ENCODE peak calls at places on chromosome 14, in five cellular contexts. P is kidney epithelial cell; Z is fibroblast of lung; J is astrocyte; B is CD8-positive, alpha-beta T cell. A is an unnamed sample.

GRCh38 chr14:31768355-31768754 is 207.2 kb downstream of the NUBPL start:
- DNase-seq in B (no peak), P (no peak), J (no peak), Z (no peak), A (no peak)

GRCh38 chr14:100108042-100108825 is 43.0 kb downstream of the EVL start:
- DNase-seq in J (peak), B (peak), Z (peak), P (peak), A (peak)

GRCh38 chr14:90521121-90521929 is 124.5 kb downstream of the CALM1 start:
- DNase-seq in B (no peak), J (peak), Z (peak), P (no peak), A (no peak)

GRCh38 chr14:73264896-73265720 is 27.8 kb downstream of the PAPLN start:
- DNase-seq in J (no peak), B (no peak), P (no peak), Z (no peak), A (no peak)

GRCh38 chr14:71138236-71139057 is 231.2 kb downstream of the PCNX1 start:
- DNase-seq in B (no peak), Z (peak), P (no peak), J (peak), A (no peak)

GRCh38 chr14:76280221-76280620 is 95.7 kb upstream of the ESRRB start:
- DNase-seq in P (no peak), B (no peak), Z (no peak), J (no peak), A (no peak)

GRCh38 chr14:54579606-54580005 is 12.7 kb downstream of the SAMD4A start:
- DNase-seq in J (peak), B (no peak), P (no peak), Z (peak), A (no peak)

GRCh38 chr14:73463411-73463810 is 5.1 kb upstream of the NUMB start:
- DNase-seq in B (no peak), J (peak), Z (peak), P (peak), A (peak)

GRCh38 chr14:85217412-85217811 is 312.5 kb upstream of the FLRT2 start:
- DNase-seq in P (no peak), B (no peak), Z (peak), J (peak), A (peak)

GRCh38 chr14:40096968-40097367 is 664.7 kb upstream of the FBXO33 start:
- DNase-seq in P (no peak), Z (no peak), B (no peak), J (no peak), A (no peak)

GRCh38 chr14:39016733-39017095 is 86.3 kb downstream of the SEC23A start:
- DNase-seq in J (no peak), B (no peak), Z (no peak), P (no peak), A (no peak)

GRCh38 chr14:61538464-61539022 is 156.8 kb upstream of the HIF1A start:
- DNase-seq in J (no peak), B (no peak), Z (no peak), P (no peak), A (no peak)

GRCh38 chr14:67371247-67372148 is 11.4 kb downstream of the EIF2S1 start:
- DNase-seq in B (no peak), P (no peak), Z (peak), J (no peak), A (no peak)

GRCh38 chr14:79274641-79275366 is 936.5 kb downstream of the DIO2 start:
- DNase-seq in P (no peak), J (no peak), B (no peak), Z (no peak), A (no peak)

GRCh38 chr14:23299558-23299957 is 3.1 kb downstream of the PPP1R3E start:
- DNase-seq in J (peak), Z (peak), P (no peak), B (no peak), A (no peak)

GRCh38 chr14:102063808-102064429 is 22.9 kb downstream of the HSP90AA1 start:
- DNase-seq in J (no peak), B (no peak), P (no peak), Z (no peak), A (no peak)

GRCh38 chr14:61547186-61548121 is 147.9 kb upstream of the HIF1A start:
- DNase-seq in B (no peak), J (peak), P (no peak), Z (peak), A (no peak)

GRCh38 chr14:61472025-61472672 is 150.8 kb downstream of the PRKCH start:
- DNase-seq in P (peak), J (peak), Z (peak), B (peak), A (peak)

GRCh38 chr14:53549956-53550355 is 396.8 kb upstream of the DDHD1 start:
- DNase-seq in Z (no peak), P (no peak), B (no peak), J (no peak), A (no peak)

GRCh38 chr14:58875613-58876012 is 237.9 kb downstream of the DACT1 start:
- DNase-seq in J (no peak), Z (no peak), P (no peak), B (no peak), A (no peak)

GRCh38 chr14:32761381-32761968 is 177.2 kb upstream of the NPAS3 start:
- DNase-seq in Z (peak), P (peak), B (no peak), J (peak), A (no peak)

GRCh38 chr14:84657866-84658385 is 872.0 kb upstream of the FLRT2 start:
- DNase-seq in Z (no peak), J (no peak), P (no peak), B (no peak), A (no peak)

GRCh38 chr14:95480109-95480886 is 36.2 kb downstream of the SYNE3 start:
- DNase-seq in P (no peak), B (peak), Z (no peak), J (no peak), A (no peak)

GRCh38 chr14:22837059-22837749 is 819 bp downstream of the MMP14 start:
- DNase-seq in J (no peak), Z (peak), B (no peak), P (no peak), A (no peak)

GRCh38 chr14:105844810-105845724 is 318.7 kb downstream of the TMEM121 start:
- DNase-seq in P (no peak), Z (no peak), B (no peak), J (no peak), A (no peak)

GRCh38 chr14:39034481-39035296 is 68.3 kb downstream of the SEC23A start:
- DNase-seq in P (no peak), Z (no peak), J (no peak), B (no peak), A (no peak)

GRCh38 chr14:24392327-24393098 is 6.3 kb upstream of the NYNRIN start:
- DNase-seq in J (peak), B (no peak), P (no peak), Z (peak), A (no peak)

GRCh38 chr14:98926802-98927201 is 345.2 kb downstream of the BCL11B start:
- DNase-seq in Z (peak), J (peak), B (no peak), P (no peak), A (no peak)

GRCh38 chr14:37597538-37598084 is 2.2 kb downstream of the TTC6 start:
- DNase-seq in Z (no peak), B (no peak), P (no peak), J (no peak), A (no peak)

GRCh38 chr14:31560759-31561154 is 447 bp upstream of the NUBPL start:
- DNase-seq in Z (peak), B (no peak), P (no peak), J (no peak), A (no peak)

GRCh38 chr14:88518592-88519512 is 36.0 kb downstream of the PTPN21 start:
- DNase-seq in P (peak), Z (peak), J (peak), B (no peak), A (peak)

GRCh38 chr14:98974113-98974512 is 297.9 kb downstream of the BCL11B start:
- DNase-seq in P (no peak), J (no peak), B (no peak), Z (no peak), A (no peak)

GRCh38 chr14:93675651-93676050 is 112.6 kb downstream of the PRIMA1 start:
- DNase-seq in P (no peak), Z (no peak), B (no peak), J (no peak), A (no peak)
- H3K4me3 ChIP-seq in P (no peak), Z (no peak), B (no peak), J (no peak), A (no peak)

GRCh38 chr14:43651185-43651787 is 855.8 kb downstream of the FSCB start:
- DNase-seq in P (no peak), B (no peak), J (no peak), Z (no peak), A (no peak)

GRCh38 chr14:43651896-43652295 is 855.2 kb downstream of the FSCB start:
- DNase-seq in P (no peak), B (no peak), J (no peak), Z (no peak), A (no peak)

GRCh38 chr14:43649508-43649907 is 857.6 kb downstream of the FSCB start:
- DNase-seq in B (no peak), P (no peak), Z (no peak), J (no peak), A (no peak)

DNA sequence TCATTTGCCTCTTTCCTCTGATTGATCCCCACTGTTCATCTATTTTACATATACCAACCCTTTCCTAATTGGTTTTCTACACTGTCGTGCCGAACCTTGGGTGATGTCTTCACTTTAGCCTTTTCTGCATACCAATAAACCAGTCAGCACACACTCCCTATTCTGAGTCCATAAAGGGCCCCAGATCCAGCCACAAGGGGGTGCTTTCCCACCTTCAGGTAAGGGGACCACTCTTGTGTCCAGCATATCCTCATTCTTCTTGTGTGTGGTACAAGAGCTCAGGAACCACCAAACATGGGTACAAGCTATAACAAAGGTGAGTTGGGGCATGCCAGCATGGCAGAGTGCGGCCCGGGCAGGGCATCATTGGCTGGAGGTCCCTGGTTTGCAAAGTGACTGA is 859.8 kb downstream of the FSCB start:
- DNase-seq in B (no peak), Z (no peak), J (no peak), P (no peak), A (no peak)
- TF ChIP-seq CTCF in B (no peak), Z (no peak), J (no peak), P (peak), A (no peak)

GRCh38 chr14:94079891-94080605 is 954 bp downstream of the DDX24 start:
- DNase-seq in B (no peak), J (peak), P (no peak), Z (peak), A (peak)

GRCh38 chr14:94077111-94077821 is 3.7 kb downstream of the DDX24 start:
- DNase-seq in B (no peak), J (no peak), P (no peak), Z (no peak), A (no peak)

GRCh38 chr14:94075008-94075407 is 6.0 kb downstream of the DDX24 start:
- DNase-seq in Z (no peak), J (no peak), P (no peak), B (no peak), A (no peak)

GRCh38 chr14:94080606-94081385 is at the start of the genes DDX24 and IFI27L1:
- DNase-seq in B (peak), P (peak), Z (peak), J (peak), A (peak)

DNA sequence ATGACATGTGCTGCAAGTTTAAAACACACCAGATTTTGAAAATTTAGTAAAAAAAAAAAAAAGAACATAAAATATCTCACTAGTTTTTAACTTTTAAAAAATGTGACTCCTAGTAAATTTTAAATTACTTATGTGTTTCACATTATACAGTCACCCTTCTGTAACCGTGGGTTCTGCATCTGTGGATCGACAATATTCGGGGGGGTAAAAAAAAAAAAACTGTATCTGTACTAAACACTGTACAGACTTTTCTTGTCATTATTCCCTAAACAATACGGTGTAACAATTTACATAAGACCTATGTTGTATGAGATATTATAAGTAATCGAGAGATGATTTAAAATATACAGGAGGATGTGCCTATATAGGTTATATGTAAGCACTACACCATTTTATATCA is 3.2 kb downstream of the DDX24 start:
- DNase-seq in Z (no peak), P (no peak), J (no peak), B (no peak), A (no peak)
- H3K4me3 ChIP-seq in Z (peak), P (no peak), J (no peak), B (peak), A (peak)

GRCh38 chr14:34098985-34099349 is 148.1 kb upstream of the EGLN3 start:
- DNase-seq in B (no peak), Z (no peak), J (no peak), P (no peak), A (no peak)

GRCh38 chr14:34093878-34094277 is 143.0 kb upstream of the EGLN3 start:
- DNase-seq in B (no peak), P (no peak), J (no peak), Z (no peak), A (no peak)

GRCh38 chr14:34094384-34094783 is 143.5 kb upstream of the EGLN3 start:
- DNase-seq in P (no peak), Z (no peak), J (no peak), B (no peak), A (no peak)

GRCh38 chr14:34099630-34100029 is 148.8 kb upstream of the EGLN3 start:
- DNase-seq in P (no peak), J (no peak), Z (no peak), B (no peak), A (no peak)

GRCh38 chr14:34098045-34098984 is 147.4 kb upstream of the EGLN3 start:
- DNase-seq in Z (peak), B (no peak), J (peak), P (no peak), A (peak)
- TF ChIP-seq CTCF in Z (peak), B (no peak), J (peak), P (peak), A (peak)

DNA sequence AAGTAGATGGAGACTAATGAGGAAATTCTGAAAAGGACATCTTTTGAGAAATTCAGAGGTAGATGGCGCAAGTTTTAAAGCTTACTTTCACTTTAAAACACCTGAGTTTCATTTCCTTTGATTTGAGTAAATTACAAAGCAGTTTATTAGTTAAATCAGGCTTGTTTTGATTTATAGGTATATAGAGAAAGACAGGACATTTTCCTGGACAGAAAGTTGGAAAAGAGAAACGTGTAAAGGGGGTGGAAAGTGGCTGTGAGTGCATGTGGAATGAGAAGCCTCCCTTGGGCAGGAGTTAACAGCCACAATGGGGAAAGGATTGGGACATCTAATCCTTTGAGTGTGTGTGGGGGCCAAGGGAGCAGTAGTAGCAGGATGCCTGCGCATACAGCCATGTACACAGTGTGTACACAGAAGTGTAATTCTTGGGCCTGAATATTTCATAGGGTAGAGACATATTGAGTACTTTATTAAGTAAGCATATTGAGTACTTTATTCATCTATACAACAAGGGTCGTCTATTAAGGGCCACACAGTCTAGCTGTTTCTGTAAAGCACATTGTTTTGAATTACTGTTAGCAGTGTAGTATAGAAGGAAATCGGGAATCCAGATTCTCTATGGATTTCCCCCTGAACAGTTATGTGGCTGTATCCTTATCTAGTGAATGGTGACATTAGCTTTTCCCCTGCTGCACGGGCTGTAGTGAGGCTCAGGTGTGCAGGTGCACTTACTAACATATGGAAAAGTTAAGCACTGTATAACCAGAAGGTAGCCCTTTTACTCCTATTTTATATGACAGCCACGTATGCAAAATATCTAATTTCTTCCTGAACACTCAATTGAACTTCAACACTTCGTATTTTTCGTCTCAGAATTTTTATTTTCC is 19.1 kb downstream of the MARK3 start:
- DNase-seq in P (no peak), B (no peak), J (no peak), Z (no peak), A (no peak)
- H3K4me3 ChIP-seq in P (no peak), B (no peak), J (no peak), Z (no peak), A (no peak)

DNA sequence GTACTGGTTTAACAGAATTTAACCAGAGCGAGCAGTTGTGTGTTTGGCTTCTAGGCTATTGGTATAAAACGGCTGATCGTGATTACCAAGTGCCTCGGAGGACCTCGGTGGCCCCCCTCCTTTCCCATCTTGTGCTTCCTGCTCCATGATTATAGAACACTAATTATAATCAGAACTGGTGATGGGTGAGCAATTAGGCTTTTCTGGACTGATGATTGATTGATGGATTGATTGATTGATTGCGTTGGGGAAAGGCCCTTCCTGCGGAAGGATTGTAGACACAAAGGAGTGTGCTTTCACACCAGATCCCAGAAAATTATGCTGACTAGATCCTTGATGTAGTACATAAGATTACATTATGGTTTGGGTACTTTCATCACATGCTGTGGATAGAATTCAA is 8.3 kb downstream of the PELI2 start:
- DNase-seq in J (no peak), P (no peak), B (no peak), Z (no peak), A (no peak)
- TF ChIP-seq CTCF in J (no peak), P (no peak), B (no peak), Z (no peak), A (no peak)

DNA sequence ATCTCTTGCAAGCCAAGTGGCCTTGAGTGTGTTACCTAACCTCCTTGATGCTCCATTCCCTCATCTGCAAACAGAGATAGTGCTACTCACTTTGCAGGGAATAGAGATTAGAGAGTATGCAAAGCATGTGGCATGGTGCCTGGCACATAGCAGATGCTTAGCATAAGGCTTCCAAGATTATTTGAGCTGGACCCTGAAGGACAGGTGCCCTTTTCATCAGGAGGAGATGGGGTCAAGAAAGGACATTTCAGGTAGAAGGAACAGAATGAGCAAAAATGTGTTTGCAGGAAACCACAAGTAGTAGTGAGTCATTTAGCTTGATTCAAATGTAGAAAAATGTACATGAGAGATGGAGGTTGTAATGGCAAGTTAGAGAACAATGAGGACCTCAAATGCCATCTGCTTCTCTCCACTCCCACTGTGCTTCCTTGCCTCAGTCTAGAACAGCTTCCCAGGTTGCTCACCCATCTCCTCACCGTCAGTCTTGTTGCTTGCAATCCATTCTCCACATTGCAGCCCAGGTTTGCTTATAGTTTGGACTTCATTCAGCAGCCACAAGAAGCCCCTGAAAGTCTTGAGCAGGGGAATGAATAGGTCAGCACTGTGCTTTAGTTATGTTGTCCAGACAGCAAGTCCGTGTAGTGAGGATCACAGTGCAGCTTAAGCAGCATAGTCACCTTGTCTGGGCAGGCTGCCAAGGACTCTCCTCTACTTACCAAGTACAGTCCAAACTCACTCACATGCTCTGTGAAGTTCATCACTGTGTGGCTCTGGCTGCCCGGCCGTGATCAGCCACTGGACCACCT is 536.3 kb upstream of the CCDC196 start:
- DNase-seq in B (no peak), Z (peak), J (peak), P (peak), A (no peak)
- H3K4me3 ChIP-seq in B (no peak), Z (no peak), J (no peak), P (no peak), A (no peak)

A was measured in HFF-Myc.